ENCODE peak calls at places on chromosomes 16 and 17, in five cellular contexts. E is testis, C is gastrocnemius medialis, I is stomach, D is WERI-Rb-1. Q is an unnamed sample.

GRCh38 chr16:88355389-88356123 is 27.2 kb upstream of the ZNF469 start:
- DNase-seq in E (no peak), C (no peak), I (no peak), D (no peak), Q (no peak)

GRCh38 chr17:45334701-45335677 is 18.2 kb upstream of the MAP3K14 start:
- DNase-seq in E (no peak), C (no peak), I (no peak), D (no peak), Q (no peak)

GRCh38 chr16:17529982-17530760 is 59.4 kb upstream of the XYLT1 start:
- DNase-seq in E (no peak), C (no peak), I (no peak), D (no peak), Q (no peak)

GRCh38 chr17:28467456-28468025 is 5.9 kb upstream of the SLC13A2 start:
- DNase-seq in E (no peak), C (no peak), I (no peak), D (no peak), Q (no peak)

GRCh38 chr16:2715519-2715918 is 4.5 kb downstream of the PRSS27 start:
- DNase-seq in E (peak), C (no peak), I (peak), D (no peak), Q (peak)

GRCh38 chr17:9231449-9232154 is 210.3 kb downstream of the NTN1 start:
- DNase-seq in E (no peak), C (no peak), I (no peak), D (no peak), Q (no peak)

GRCh38 chr16:49282690-49283375 is 1.2 kb upstream of the CBLN1 start:
- DNase-seq in E (peak), C (no peak), I (no peak), D (peak), Q (peak)

GRCh38 chr17:54948380-54948779 is 20.1 kb downstream of the COX11 start:
- DNase-seq in E (no peak), C (no peak), I (no peak), D (no peak), Q (no peak)

GRCh38 chr17:31339906-31340661 is 18.7 kb upstream of the EVI2A start:
- DNase-seq in E (no peak), C (no peak), I (no peak), D (no peak), Q (no peak)

GRCh38 chr16:28182183-28182582 is 29.6 kb downstream of the XPO6 start:
- DNase-seq in E (no peak), C (no peak), I (no peak), D (no peak), Q (no peak)

GRCh38 chr16:78381060-78381459 is 281.6 kb downstream of the WWOX start:
- DNase-seq in E (no peak), C (no peak), I (no peak), D (no peak), Q (no peak)

GRCh38 chr16:84925092-84925772 is 86.1 kb downstream of the ZDHHC7 start:
- DNase-seq in E (peak), C (peak), I (peak), D (peak), Q (peak)

GRCh38 chr16:162271-162991 is 3.3 kb upstream of the HBM start:
- DNase-seq in E (no peak), C (no peak), I (no peak), D (no peak), Q (no peak)

GRCh38 chr16:88870608-88871348 is 4.3 kb upstream of the PABPN1L start:
- DNase-seq in E (no peak), C (no peak), I (no peak), D (peak), Q (no peak)

GRCh38 chr17:4576729-4577322 is 7.5 kb upstream of the SMTNL2 start:
- DNase-seq in E (no peak), C (no peak), I (no peak), D (peak), Q (no peak)

GRCh38 chr17:44408786-44409185 is 19.3 kb upstream of the ITGA2B start:
- DNase-seq in E (no peak), C (no peak), I (no peak), D (no peak), Q (no peak)

GRCh38 chr17:37137070-37137610 is 188.4 kb downstream of the AATF start:
- DNase-seq in E (no peak), C (no peak), I (no peak), D (no peak), Q (no peak)

GRCh38 chr17:75587718-75588545 is at the start of gene MYO15B:
- DNase-seq in E (peak), C (peak), I (peak), D (no peak), Q (peak)

DNA sequence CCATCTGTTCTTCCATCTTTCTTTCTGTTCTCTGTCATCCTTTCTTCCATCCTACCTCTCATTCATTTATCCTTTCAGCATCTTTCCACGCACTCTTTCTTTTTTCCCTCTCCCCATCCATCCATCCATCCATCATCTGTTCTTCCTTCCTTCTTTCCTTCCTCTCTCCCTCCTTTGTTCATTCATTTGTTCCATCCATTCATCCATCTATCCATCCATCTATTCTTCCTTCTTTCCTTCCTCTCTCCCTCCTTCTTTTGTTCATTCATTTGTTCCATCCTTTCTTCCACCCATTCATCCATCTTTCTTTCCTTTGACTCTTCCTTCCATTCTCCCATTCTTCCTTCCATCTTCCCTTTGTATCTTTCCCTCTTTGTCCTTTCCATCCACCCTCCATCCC is 39.2 kb downstream of the ARHGAP23 start:
- DNase-seq in E (no peak), C (no peak), I (no peak), D (no peak), Q (no peak)
- TF ChIP-seq CTCF in E (no peak), C (no peak), I (no peak), D (no peak), Q (no peak)

DNA sequence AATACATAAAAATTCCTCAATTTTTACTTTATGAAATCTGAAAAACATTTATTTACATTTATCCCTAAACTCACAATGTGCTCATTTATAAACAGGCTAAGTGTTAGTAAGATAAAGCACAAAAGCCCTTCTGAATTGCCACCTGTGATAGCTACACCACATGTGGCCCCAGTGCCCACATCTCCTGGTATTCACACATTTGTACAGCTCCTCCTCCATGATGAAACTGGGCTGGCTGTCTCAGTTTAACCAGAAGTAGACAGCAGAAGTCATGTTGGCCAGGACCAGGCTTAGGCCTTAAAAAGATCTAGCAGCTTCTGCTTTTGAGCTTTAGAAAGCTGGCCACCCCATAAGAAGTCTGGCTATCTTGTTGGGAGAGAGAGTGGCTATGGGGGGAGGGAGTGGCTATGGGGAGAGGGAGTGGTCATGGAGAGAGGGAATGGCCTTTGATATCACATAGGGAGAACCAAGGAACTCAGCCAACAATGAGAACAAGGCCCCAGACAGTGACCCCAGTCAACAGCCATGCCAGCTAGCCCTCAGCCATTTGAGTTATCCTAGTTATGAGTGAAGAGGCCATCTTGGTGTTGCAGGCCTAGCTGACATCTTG is 47.4 kb downstream of the CEP95 start:
- DNase-seq in E (no peak), C (no peak), I (no peak), D (no peak), Q (no peak)
- TF ChIP-seq CTCF in E (no peak), C (no peak), I (no peak), D (no peak), Q (no peak)

DNA sequence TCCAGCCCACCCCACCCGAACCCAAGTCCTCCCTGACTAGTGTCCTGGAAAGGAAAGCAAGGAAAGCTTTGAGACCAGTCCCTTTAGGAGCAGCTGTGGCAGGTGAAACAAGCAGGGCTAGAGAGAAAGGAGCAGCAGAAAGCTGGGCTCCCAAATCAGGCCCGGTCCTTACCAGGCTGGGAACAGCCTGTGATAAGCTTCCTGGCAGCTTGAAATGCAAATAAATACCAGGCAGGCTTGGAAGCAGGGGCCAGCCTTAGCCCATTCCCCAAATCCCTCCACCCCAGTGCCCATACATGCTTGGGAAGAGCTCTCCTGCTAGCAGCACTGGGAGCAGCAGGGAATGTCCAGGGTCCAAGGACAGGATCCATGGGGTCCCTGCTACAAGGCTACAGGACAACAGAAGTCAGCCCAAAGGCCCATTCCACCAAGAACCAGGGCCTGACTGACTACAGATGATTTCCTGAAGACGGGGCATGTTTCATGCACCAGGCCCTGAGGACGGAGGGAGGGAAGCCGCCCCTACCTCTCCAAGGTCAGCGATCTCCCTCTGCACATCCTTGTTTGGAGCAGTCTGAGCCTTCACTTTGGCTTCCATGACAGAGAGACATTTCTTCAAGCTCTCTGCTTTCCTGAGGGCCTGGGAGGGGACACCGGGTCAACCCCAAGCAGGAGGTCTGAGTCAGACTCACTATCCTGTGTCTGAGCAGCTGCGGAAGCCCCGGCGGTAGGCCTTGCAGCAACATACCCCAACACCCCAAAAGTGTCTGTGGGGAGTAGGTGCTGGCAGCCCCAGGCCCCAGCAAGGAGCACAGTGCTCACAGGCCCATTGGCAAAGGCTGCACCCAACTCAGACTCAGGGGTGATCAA is 2.6 kb upstream of the EXOSC6 start:
- DNase-seq in E (no peak), C (no peak), I (no peak), D (no peak), Q (no peak)
- TF ChIP-seq CTCF in E (no peak), C (no peak), I (no peak), D (no peak), Q (no peak)

DNA sequence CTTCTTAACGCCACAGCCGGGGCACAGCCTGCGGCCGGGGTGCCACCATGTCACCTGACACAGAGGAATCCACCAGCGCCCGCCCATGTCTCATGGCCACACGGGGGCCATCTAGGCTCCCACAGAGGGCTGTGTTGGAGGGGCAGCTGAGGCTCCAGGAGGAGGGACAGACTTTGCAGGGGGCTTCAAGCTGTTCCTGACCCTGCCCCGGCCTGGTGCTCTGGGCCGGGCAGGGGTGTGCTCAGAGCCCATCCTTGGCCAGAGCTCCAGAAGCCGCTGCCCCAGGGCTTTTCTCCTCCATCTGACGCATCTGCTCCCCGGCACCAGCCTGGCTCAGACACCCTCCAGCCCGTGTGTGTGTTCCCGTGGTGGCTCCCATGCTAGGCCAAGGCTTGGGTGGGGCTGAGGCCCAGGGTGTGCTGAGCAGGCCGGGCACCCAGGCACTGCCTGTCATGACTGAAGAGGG is 7.8 kb upstream of the SLC38A10 start:
- DNase-seq in E (no peak), C (peak), I (no peak), D (peak), Q (no peak)
- TF ChIP-seq CTCF in E (no peak), C (peak), I (no peak), D (peak), Q (no peak)

DNA sequence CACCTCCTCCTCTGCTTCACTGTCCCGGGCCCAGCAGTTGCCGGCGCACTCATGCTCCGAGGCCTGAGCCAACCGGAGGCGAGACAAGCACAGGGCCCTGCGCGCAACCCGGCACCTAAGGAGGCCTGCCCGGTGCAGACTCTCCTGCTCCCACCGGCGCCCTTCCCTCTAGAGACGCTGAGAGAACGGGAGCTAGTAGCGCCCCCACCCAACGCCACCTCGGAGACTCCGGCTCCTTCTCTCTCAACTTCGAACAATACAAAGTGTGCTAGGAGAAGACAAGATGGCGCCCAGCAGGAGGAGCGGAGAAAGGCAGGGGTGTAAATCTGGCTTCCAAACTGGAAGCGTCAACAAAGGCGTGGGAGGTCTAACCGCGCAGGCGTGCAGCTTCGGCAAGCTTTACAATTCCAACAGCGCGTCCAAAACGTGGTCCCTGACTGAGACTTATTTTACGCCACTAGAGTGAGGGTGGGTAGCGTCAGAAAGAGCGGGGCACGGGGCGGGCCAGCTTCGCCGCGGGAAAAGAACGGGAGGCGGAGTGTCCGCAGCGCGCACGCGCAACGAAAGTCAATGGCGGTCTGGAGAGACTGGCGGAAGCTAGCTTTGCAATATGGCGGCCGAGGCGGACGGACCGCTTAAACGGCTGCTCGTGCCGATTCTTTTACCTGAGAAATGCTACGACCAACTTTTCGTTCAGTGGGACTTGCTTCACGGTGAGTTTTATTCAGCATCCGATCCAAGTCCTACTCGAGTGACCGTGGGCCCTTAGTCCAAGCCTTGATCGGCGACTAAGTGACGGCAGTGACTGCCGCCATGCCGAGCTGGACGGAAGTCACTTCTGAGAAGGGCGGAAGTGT is at the start of gene MPDU1:
- DNase-seq in E (peak), C (peak), I (peak), D (peak), Q (peak)
- TF ChIP-seq CTCF in E (no peak), C (no peak), I (no peak), D (no peak), Q (no peak)

GRCh38 chr16:71441348-71441781 is 489 bp downstream of the TLE7 start:
- DNase-seq in E (peak), C (no peak), I (no peak), D (no peak), Q (no peak)
- TF ChIP-seq CTCF in E (peak), C (no peak), I (no peak), D (no peak), Q (peak)